ENCODE peak calls at places on chromosome 20, in four cellular contexts. R is BE2C, X is endodermal cell, Q is breast epithelium. D is an unnamed sample.

GRCh38 chr20:313948-314347 is 11.4 kb upstream of the SOX12 start:
- DNase-seq in R (no peak), Q (no peak), X (no peak), D (no peak)

GRCh38 chr20:14521436-14521835 is 184.0 kb upstream of the FLRT3 start:
- DNase-seq in Q (no peak), R (no peak), X (no peak), D (no peak)

GRCh38 chr20:3226093-3226492 is 12.9 kb downstream of the SLC4A11 start:
- DNase-seq in Q (no peak), X (no peak), R (no peak), D (no peak)

GRCh38 chr20:41018153-41018552 is 10.5 kb upstream of the TOP1 start:
- DNase-seq in Q (no peak), X (no peak), R (no peak), D (no peak)

GRCh38 chr20:25865715-25866656 is 169.3 kb upstream of the ZNF337 start:
- DNase-seq in R (peak; percentile 81), X (peak; percentile 94), Q (peak; percentile 75), D (peak; percentile 94)

GRCh38 chr20:31919756-31920155 is 32.1 kb downstream of the PDRG1 start:
- DNase-seq in X (peak; percentile 44), R (no peak), Q (no peak), D (no peak)

GRCh38 chr20:35146299-35146921 is 726 bp downstream of the EDEM2 start:
- DNase-seq in R (peak; percentile 36), Q (no peak), X (peak; percentile 82), D (peak; percentile 53)

GRCh38 chr20:32522525-32522774 is 62.7 kb downstream of the NOL4L start:
- DNase-seq in R (peak; percentile 86), Q (no peak), X (peak; percentile 55), D (no peak)

GRCh38 chr20:41166201-41167117 is 29.1 kb downstream of the PLCG1 start:
- DNase-seq in X (no peak), Q (peak; percentile 49), R (no peak), D (no peak)

GRCh38 chr20:3323398-3323797 is 84.1 kb downstream of the DNAAF9 start:
- DNase-seq in Q (no peak), R (no peak), X (peak; percentile 52), D (no peak)

GRCh38 chr20:57872816-57873409 is 163.1 kb upstream of the PMEPA1 start:
- DNase-seq in R (no peak), Q (no peak), X (no peak), D (no peak)

GRCh38 chr20:23245553-23246128 is 105.0 kb upstream of the NXT1 start:
- DNase-seq in Q (no peak), X (peak; percentile 89), R (no peak), D (peak; percentile 67)

GRCh38 chr20:58099956-58100730 is 128.3 kb downstream of the ANKRD60 start:
- DNase-seq in Q (no peak), R (no peak), X (no peak), D (no peak)

DNA sequence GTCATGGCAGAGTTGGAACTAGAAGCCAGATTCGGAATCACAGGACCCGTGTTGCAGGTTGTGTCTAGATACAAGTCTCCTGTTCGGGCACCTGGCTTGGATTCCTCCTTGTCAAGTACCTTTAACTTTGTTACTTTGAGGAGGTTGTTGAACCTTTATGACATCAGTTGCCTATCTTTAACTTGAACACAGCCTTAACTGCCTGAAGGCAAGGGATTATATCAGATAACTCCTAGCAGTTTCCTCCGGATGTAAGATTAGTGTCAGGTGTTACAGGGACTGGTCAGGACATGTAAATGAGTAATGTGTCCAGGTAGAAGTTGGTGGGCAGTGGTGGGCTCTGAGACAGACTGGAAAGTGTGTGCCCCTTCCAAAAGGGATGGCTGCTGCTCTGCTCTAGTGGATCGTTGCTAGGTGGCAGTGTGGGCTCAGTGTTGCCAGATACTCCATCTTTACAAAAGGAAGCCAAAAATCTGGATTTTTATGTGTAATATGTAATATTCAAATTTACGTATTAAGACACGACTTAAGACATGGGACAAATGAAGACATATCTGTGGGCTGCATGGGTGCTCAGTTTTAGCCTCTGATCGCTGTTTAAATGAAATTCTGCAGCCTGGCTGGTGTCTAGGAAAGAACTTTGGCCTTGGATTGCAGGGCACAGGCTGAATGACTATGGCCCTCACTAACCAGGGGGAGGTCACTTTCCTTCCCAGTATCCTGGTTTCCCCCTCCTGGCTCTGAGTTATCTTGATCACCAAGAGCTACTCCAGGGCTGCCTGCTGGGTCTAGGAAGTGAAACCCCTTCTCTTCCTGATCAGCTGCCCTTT is 27.1 kb downstream of the CHMP4B start:
- DNase-seq in X (no peak), R (no peak), Q (no peak), D (no peak)
- TF ChIP-seq CTCF in X (peak; percentile 41), R (peak; percentile 45), Q (no peak), D (no peak)

GRCh38 chr20:63003546-63003945 is 3.2 kb downstream of the BHLHE23 start:
- DNase-seq in R (no peak), X (peak; percentile 72), Q (no peak), D (peak; percentile 6)

GRCh38 chr20:63005240-63005861 is 1.4 kb downstream of the BHLHE23 start:
- DNase-seq in Q (no peak), X (peak; percentile 73), R (no peak), D (peak; percentile 10)

GRCh38 chr20:63005862-63006564 is 751 bp downstream of the BHLHE23 start:
- DNase-seq in R (no peak), Q (no peak), X (peak; percentile 77), D (peak; percentile 47)

GRCh38 chr20:63006611-63007471 is at the start of gene BHLHE23:
- DNase-seq in X (peak; percentile 88), Q (no peak), R (no peak), D (no peak)

DNA sequence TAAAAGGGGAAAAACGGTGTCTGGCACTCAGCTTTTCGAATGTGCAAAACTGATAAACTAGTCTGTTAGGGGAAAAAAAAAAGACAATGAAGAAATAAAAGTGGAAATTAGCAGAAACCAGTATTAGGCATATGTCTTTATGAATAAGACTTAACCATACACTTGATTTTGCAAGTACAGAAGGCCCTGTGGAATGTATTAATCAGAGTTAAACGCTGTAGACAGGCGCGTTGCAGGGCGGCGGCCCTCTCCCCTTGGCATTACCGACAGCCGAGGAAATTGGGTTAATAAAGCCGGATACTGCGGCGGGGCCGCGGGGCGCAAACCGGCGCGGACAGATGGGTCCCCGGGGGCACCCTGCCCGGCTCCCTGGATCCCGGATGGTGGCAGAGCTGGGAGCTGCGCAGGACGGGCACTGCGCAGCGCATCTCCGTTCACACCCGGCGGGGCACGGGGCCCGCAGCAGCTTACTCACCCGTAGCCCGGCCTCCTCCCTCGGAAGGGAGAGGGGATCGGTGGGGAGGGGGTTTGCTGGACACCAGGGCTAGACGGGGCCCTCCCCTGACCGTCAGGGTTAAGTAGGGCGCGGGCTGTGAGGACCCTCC is 2.1 kb downstream of the BHLHE23 start:
- DNase-seq in Q (no peak), X (peak; percentile 60), R (no peak), D (no peak)
- H3K27me3 ChIP-seq in Q (peaks cover 25% of the 10 kb centered on the region), X (peaks cover 100% of the 10 kb centered on the region), R (peaks cover 100% of the 10 kb centered on the region), D (peaks cover 60% of the 10 kb centered on the region)

DNA sequence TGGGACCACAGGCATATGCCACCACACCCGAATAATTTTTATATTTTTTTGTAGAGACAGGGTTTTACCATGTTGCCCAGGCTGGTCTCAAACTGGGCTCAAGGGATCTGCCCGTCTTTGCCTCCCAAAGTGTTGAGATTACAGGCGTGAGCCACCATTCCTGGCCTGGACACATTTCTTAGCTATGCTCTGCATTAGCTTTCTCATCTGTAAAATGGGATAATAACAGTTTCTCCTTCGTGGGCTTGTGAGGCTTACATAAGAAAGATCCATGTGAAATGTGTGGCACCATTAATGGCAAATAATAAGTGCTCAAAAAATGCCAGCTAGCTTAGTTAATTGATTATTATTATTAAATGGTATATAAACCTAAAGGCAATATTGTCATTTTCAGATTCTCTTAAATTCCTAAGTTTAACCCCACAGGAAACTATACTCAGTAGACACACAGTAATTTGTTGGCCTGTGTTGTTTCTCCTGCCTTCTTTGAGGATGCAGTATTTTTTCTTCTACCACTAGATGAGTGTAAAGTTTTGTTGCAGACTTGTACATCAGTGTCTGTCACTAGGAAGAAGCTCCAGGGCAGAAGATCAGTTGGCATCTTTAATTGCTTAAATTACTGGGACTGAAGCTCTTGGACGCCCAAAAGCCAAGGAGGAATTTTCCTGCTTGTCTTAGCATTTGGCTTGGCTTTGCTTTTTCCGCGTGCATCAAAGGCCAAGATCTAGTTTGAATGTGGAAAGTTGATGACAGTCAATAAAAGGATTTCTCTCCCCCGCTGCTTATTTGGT is 162.3 kb upstream of the ZNF217 start:
- DNase-seq in Q (no peak), R (no peak), X (no peak), D (no peak)
- TF ChIP-seq CTCF in Q (no peak), R (no peak), X (no peak), D (no peak)

DNA sequence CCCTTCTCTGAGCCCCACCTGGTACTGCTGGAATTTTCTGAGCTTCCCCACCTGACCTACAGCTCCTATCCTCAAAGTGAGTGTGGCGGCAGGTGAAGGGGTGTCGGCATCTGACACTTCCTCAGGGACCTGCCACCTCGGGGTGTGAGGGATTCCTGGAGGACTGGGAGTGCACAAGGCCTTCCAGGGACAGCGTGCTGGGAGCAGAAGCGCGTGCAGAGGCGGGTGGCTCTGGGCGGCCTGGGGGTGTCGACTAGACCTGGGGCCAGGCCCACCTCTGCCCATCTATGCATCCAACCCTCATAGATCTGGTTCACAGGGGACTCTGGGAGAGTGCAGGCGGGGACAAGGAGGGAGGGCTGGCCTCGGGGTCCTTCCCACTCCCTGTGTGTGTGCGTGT is 7.8 kb downstream of the DLGAP4 start:
- DNase-seq in Q (peak; percentile 20), X (peak; percentile 43), R (no peak), D (no peak)
- H3K27me3 ChIP-seq in Q (no peaks in the 10 kb centered on the region), X (peaks cover 17% of the 10 kb centered on the region), R (no peaks in the 10 kb centered on the region), D (no peaks in the 10 kb centered on the region)

GRCh38 chr20:44460795-44461141 is 14.9 kb upstream of the TTPAL start:
- DNase-seq in X (no peak), R (peak; percentile 23), Q (no peak), D (no peak)
- TF ChIP-seq CTCF in X (peak; percentile 67), R (peak; percentile 64), Q (no peak), D (no peak)

GRCh38 chr20:63565699-63566335 is 8.2 kb downstream of the HELZ2 start:
- DNase-seq in X (no peak), R (no peak), Q (no peak), D (no peak)
- H3K27me3 ChIP-seq in X (no peaks in the 10 kb centered on the region), R (no peaks in the 10 kb centered on the region), Q (no peaks in the 10 kb centered on the region), D (no peaks in the 10 kb centered on the region)

GRCh38 chr20:60749804-60750602 is 502.1 kb upstream of the CDH4 start:
- DNase-seq in R (no peak), X (peak; percentile 74), Q (no peak), D (no peak)
- TF ChIP-seq CTCF in R (no peak), X (peak; percentile 30), Q (no peak), D (no peak)

DNA sequence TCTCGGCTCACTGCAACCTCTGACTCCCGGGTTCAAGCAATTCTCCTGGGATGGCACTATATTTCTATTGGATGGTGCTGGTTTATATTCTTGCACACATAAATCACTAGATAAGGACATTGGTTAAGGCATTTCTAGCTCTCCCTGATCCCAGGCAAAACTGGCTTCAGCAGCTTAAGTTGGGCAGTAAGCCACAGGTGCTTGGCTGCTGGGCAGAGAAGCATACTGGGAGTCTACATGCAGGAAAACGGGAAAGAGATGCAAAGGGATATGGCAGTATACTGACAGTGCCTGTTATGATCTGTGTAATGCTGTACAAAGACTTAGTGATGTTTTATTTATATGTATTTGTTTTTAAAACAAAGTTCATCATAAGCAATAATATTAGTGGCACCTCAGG is 33.3 kb upstream of the ZFP64 start:
- DNase-seq in Q (no peak), R (no peak), X (no peak), D (no peak)
- H3K27me3 ChIP-seq in Q (no peaks in the 10 kb centered on the region), R (no peaks in the 10 kb centered on the region), X (no peaks in the 10 kb centered on the region), D (no peaks in the 10 kb centered on the region)

D was measured in pancreas.